ENCODE peak calls at places on chromosomes 11 and 22, in eight cellular contexts. R is right lobe of liver, M is fibroblast of pulmonary artery, E is cardiac muscle cell, J is HFF-Myc, O is skeletal muscle cell, H is fibroblast of mammary gland, I is left ventricle myocardium inferior. D is an unnamed sample.

GRCh38 chr22:42602470-42602869 is 12.2 kb downstream of the POLDIP3 start:
- DNase-seq in H (no peak), R (no peak), J (no peak), O (no peak), I (no peak), E (no peak), M (no peak), D (no peak)

GRCh38 chr11:8682219-8683114 is at the start of the genes RPL27A and TRIM66:
- DNase-seq in I (peak), H (peak), O (peak), R (peak), J (peak), M (peak), E (peak), D (peak)

GRCh38 chr11:27873664-27874063 is 173.4 kb upstream of the BDNF start:
- DNase-seq in O (no peak), J (no peak), R (no peak), M (no peak), I (no peak), E (no peak), H (no peak), D (no peak)

GRCh38 chr11:76678316-76678715 is 7.8 kb upstream of the LRRC32 start:
- DNase-seq in O (no peak), R (no peak), I (no peak), M (no peak), E (no peak), H (no peak), J (peak), D (no peak)

GRCh38 chr22:50620861-50621490 is 7.0 kb downstream of the ARSA start:
- DNase-seq in M (no peak), R (no peak), J (no peak), I (no peak), E (no peak), H (peak), O (no peak), D (no peak)

GRCh38 chr11:10091314-10092045 is 202.5 kb downstream of the SBF2 start:
- DNase-seq in H (no peak), M (peak), E (no peak), R (no peak), I (no peak), O (no peak), J (no peak), D (no peak)

GRCh38 chr22:46067159-46068111 is 82.9 kb upstream of the PPARA start:
- DNase-seq in J (no peak), O (no peak), R (peak), H (peak), E (no peak), M (no peak), I (peak), D (peak)

GRCh38 chr11:23903044-23903704 is 593.7 kb upstream of the LUZP2 start:
- DNase-seq in E (no peak), M (peak), H (peak), J (peak), I (no peak), O (peak), R (no peak), D (peak)

GRCh38 chr11:46051102-46051501 is 70.2 kb downstream of the PHF21A start:
- DNase-seq in R (no peak), I (no peak), H (no peak), E (no peak), M (no peak), J (no peak), O (no peak), D (no peak)

GRCh38 chr11:15818132-15818842 is 538.1 kb downstream of the SOX6 start:
- DNase-seq in E (no peak), R (no peak), M (no peak), H (no peak), O (no peak), J (no peak), I (no peak), D (no peak)

GRCh38 chr11:27296406-27296994 is 66.5 kb downstream of the CCDC34 start:
- DNase-seq in O (no peak), I (no peak), H (peak), E (peak), R (no peak), J (no peak), M (peak), D (peak)

GRCh38 chr22:46219650-46220049 is 30.4 kb downstream of the CDPF1 start:
- DNase-seq in H (no peak), I (no peak), M (no peak), R (no peak), E (no peak), O (no peak), J (no peak), D (no peak)

GRCh38 chr22:44360686-44361381 is 48.1 kb upstream of the SHISAL1 start:
- DNase-seq in R (no peak), O (peak), M (peak), E (no peak), I (peak), H (peak), J (peak), D (no peak)

GRCh38 chr11:12862761-12863469 is 146.2 kb upstream of the RASSF10 start:
- DNase-seq in J (peak), O (peak), M (peak), I (peak), H (peak), R (peak), E (peak), D (no peak)

GRCh38 chr11:19326499-19326898 is 85.8 kb upstream of the E2F8 start:
- DNase-seq in J (no peak), R (no peak), O (no peak), E (no peak), H (peak), I (no peak), M (peak), D (no peak)

GRCh38 chr11:62721994-62722393 is 5.3 kb downstream of the HNRNPUL2 start:
- DNase-seq in O (no peak), I (no peak), H (peak), M (peak), R (no peak), E (peak), J (no peak), D (peak)

GRCh38 chr22:45991108-45991507 is 14.1 kb upstream of the WNT7B start:
- DNase-seq in M (no peak), H (no peak), I (no peak), E (no peak), O (no peak), J (no peak), R (no peak), D (no peak)

GRCh38 chr11:6554828-6555706 is 48.3 kb downstream of the RRP8 start:
- DNase-seq in J (no peak), O (no peak), E (no peak), M (no peak), I (no peak), R (no peak), H (no peak), D (no peak)

GRCh38 chr11:68128682-68129327 is 7.6 kb upstream of the CHKA start:
- DNase-seq in M (peak), O (peak), H (peak), J (no peak), E (peak), I (peak), R (peak), D (peak)
- H3K4me3 ChIP-seq in M (peak), O (peak), H (peak), J (peak), E (peak), I (peak), R (peak), D (peak)

DNA sequence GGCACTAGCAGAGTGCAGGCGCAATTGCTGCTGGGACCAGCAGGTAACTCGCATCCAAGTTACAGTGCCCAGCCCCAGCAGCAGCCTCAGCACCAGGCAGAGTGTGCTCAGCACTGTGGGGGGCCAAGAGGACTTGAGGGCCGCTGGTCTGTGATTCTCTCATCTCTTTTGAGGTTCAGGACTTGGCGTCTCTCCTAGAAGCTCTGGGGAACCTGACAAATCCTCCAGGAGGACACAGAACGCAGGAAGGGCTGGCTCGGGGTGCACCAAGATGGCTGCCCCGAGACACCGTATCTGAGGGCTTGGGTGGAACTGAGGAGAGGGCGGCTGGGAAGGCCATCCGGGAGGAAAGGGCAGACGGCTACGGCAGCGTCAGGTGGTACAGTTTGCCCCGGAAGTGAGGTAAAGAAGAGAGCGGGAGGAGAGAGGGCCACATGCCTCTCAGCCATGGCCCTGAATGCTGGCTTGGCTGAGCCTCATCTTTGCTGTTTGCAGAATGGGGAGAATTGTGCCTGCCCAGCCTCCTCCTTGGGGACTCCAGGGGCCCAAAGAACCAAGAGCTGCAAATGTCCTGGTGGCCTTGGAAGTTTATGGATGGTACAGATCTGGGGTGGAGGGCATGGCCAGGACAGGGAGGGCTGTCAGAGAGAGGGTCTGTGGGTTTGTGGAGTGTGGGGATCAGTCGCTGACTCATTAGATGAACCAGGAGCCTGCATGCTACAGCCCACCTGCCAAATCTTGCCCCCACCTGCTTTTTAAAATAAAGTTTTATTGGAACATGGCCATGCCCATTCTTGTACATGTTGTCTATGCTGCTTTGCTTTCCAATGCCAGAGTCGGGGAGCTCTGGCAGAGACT is 78.0 kb downstream of the MYEOV start:
- DNase-seq in J (no peak), E (no peak), R (peak), H (no peak), O (no peak), I (peak), M (no peak), D (no peak)
- H3K4me3 ChIP-seq in J (no peak), E (no peak), R (no peak), H (no peak), O (no peak), I (no peak), M (no peak), D (no peak)

GRCh38 chr11:114284021-114284420 is 12.2 kb upstream of the NNMT start:
- DNase-seq in R (peak), J (no peak), I (no peak), O (no peak), M (no peak), E (no peak), H (no peak), D (no peak)
- H3K4me3 ChIP-seq in R (no peak), J (no peak), I (no peak), O (no peak), M (no peak), E (no peak), H (no peak), D (no peak)

DNA sequence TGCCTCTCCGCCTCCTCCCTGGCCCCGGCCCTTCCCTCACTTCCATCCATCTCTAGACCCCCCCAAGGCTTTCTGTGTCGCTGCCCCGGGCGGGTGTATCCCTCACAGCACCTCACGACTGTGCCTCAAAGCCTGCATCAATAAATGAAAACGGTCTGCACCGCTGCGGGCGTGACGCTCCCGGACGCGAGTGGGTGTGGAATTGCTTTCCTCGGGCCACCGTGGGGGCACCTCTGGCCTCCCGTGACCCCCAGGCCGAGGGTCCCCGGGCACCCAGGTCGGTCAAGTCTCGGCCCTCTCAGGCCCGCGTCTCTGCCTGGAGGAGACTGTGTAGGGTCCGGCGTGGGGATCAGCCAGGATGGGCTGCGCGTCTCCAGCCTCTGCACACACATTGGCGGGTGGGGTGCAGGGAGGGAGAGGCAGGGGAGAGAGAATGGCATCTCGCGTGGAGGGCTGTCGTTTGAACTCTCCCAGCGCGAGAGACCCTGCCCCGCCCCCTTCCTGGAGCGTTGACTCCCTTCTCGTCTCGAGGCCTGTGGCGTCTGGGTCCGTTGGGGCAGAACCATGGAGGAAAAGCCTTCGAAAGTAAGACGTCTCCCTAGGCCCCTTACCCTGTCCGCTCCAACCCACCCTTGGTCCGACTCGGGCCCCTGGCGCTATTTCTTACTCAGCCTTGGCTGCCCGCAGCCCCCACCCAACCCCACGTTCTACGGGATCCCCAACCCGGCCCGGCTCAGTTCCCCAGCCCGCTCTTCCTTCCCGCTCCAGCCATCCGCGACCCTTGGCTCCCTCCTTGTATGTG is at the start of gene CATSPERZ:
- DNase-seq in O (no peak), I (no peak), E (no peak), J (no peak), H (no peak), R (no peak), M (no peak), D (no peak)
- H3K4me3 ChIP-seq in O (peak), I (peak), E (peak), J (peak), H (peak), R (peak), M (peak), D (peak)